ENCODE peak calls at places on chromosomes 12 and 14, in seven cellular contexts. C, Q, U, Y, O, E and Z are unnamed samples.

GRCh38 chr12:119328111-119328510 is 6.4 kb upstream of the CCDC60 start:
- DNase-seq in E (no peak), O (no peak), Y (no peak), C (peak), Q (no peak), U (no peak), Z (no peak)

GRCh38 chr12:1162083-1162760 is 171.2 kb downstream of the ERC1 start:
- DNase-seq in U (no peak), C (peak), Y (no peak), Q (no peak), O (no peak), E (no peak), Z (no peak)

GRCh38 chr12:94730846-94731245 is 80.5 kb upstream of the TMCC3 start:
- DNase-seq in O (no peak), U (no peak), C (peak), Y (no peak), E (no peak), Q (no peak), Z (no peak)

GRCh38 chr12:34335819-34336262 is 313.5 kb downstream of the ALG10 start:
- DNase-seq in E (no peak), O (no peak), Y (no peak), U (no peak), Q (no peak), C (no peak), Z (no peak)

GRCh38 chr12:47900480-47901129 is 4.2 kb downstream of the VDR start:
- DNase-seq in Q (peak), C (no peak), O (no peak), Y (peak), E (no peak), U (no peak), Z (no peak)

GRCh38 chr12:57765003-57765697 is 1.7 kb downstream of the CYP27B1 start:
- DNase-seq in Q (peak), Y (peak), C (peak), O (peak), E (no peak), U (peak), Z (no peak)

GRCh38 chr14:23915559-23915958 is 38.0 kb upstream of the DHRS4 start:
- DNase-seq in E (no peak), O (no peak), Q (no peak), Y (no peak), C (no peak), U (no peak), Z (no peak)

GRCh38 chr12:109053382-109054123 is 1.2 kb downstream of the USP30 start:
- DNase-seq in O (no peak), E (peak), U (peak), C (peak), Y (no peak), Q (no peak), Z (no peak)

GRCh38 chr14:68541128-68541896 is 251.6 kb downstream of the ZFP36L1 start:
- DNase-seq in U (no peak), C (no peak), Y (peak), O (no peak), E (no peak), Q (no peak), Z (no peak)

GRCh38 chr12:116276433-116277216 is 868 bp downstream of the MED13L start:
- DNase-seq in E (no peak), U (peak), Y (peak), O (peak), C (peak), Q (peak), Z (peak)

GRCh38 chr12:52020539-52021336 is 14.0 kb downstream of the TAMALIN start:
- DNase-seq in U (peak), E (no peak), C (peak), O (peak), Y (peak), Q (peak), Z (no peak)

GRCh38 chr14:24876009-24876690 is 173.8 kb downstream of the STXBP6 start:
- DNase-seq in C (no peak), Q (no peak), E (no peak), U (no peak), O (no peak), Y (no peak), Z (peak)

GRCh38 chr12:50400638-50401382 is at the start of gene LARP4:
- DNase-seq in Y (peak), U (peak), C (peak), Q (peak), E (peak), O (peak), Z (peak)

GRCh38 chr14:28756896-28757570 is 9.6 kb upstream of the FOXG1 start:
- DNase-seq in U (no peak), C (peak), E (peak), Q (peak), Y (no peak), O (peak), Z (no peak)

GRCh38 chr14:70189678-70190077 is 927 bp upstream of the SLC8A3 start:
- DNase-seq in Y (no peak), O (no peak), E (no peak), Q (no peak), C (peak), U (no peak), Z (no peak)

GRCh38 chr12:104586325-104587048 is 129.7 kb downstream of the CHST11 start:
- DNase-seq in E (no peak), C (no peak), U (no peak), O (no peak), Q (no peak), Y (peak), Z (no peak)

GRCh38 chr12:114936148-114937099 is 252.4 kb upstream of the TBX3 start:
- DNase-seq in Q (peak), C (no peak), Y (peak), O (peak), E (no peak), U (no peak), Z (no peak)

GRCh38 chr14:90388982-90389381 is 7.8 kb upstream of the CALM1 start:
- DNase-seq in Y (no peak), C (no peak), O (no peak), E (no peak), Q (peak), U (no peak), Z (no peak)

GRCh38 chr14:91377700-91378652 is 39.6 kb downstream of the CCDC88C start:
- DNase-seq in E (no peak), U (no peak), O (no peak), Y (no peak), C (no peak), Q (no peak), Z (no peak)

GRCh38 chr12:95790025-95790911 is at the start of gene NTN4:
- DNase-seq in Y (peak), E (no peak), U (no peak), O (no peak), Q (peak), C (peak), Z (no peak)

GRCh38 chr14:72851660-72852059 is 42.2 kb downstream of the DPF3 start:
- DNase-seq in E (no peak), U (no peak), O (no peak), C (no peak), Q (no peak), Y (no peak), Z (no peak)

GRCh38 chr12:83015390-83016225 is 328.9 kb downstream of the TMTC2 start:
- DNase-seq in C (no peak), O (peak), Q (peak), U (no peak), E (no peak), Y (peak), Z (no peak)

GRCh38 chr12:113917393-113917792 is 48.7 kb downstream of the RBM19 start:
- DNase-seq in E (no peak), Q (no peak), O (no peak), C (no peak), Y (no peak), U (no peak), Z (no peak)

GRCh38 chr14:95679995-95680735 is 6.1 kb upstream of the TCL1B start:
- DNase-seq in Y (peak), Q (no peak), U (no peak), C (peak), E (no peak), O (no peak), Z (no peak)

GRCh38 chr14:58805605-58806358 is 168.0 kb downstream of the DACT1 start:
- DNase-seq in Q (peak), U (no peak), Y (no peak), E (no peak), C (no peak), O (peak), Z (no peak)